ENCODE peak calls at places on chromosomes 12 and 14, in seven cellular contexts. One of them, this sample, is unnamed.

GRCh38 chr12:112482734-112483133 is 64.0 kb downstream of the PTPN11 start:
- DNase-seq in T-helper 2 cell: no peak
- DNase-seq in GDM1: no peak
- DNase-seq in stimulated activated CD4-positive, alpha-beta T cell treated with anti-CD3 and anti-CD28 coated beads, Interleukin-4, amount 100 ng/mL, for 48 hours: no peak
- DNase-seq in psoas muscle: no peak
- DNase-seq in NCI-H748 treated with DMSO at 0.1 percent for 48 hours: no peak
- DNase-seq in activated T-cell treated with anti-CD3 and anti-CD28 coated beads for 1 hour: no peak
- DNase-seq in this sample: no peak

GRCh38 chr14:94312481-94313246 is 10.5 kb downstream of the SERPINA6 start:
- DNase-seq in NCI-H748 treated with DMSO at 0.1 percent for 48 hours: no peak
- DNase-seq in T-helper 2 cell: no peak
- DNase-seq in activated T-cell treated with anti-CD3 and anti-CD28 coated beads for 1 hour: no peak
- DNase-seq in stimulated activated CD4-positive, alpha-beta T cell treated with anti-CD3 and anti-CD28 coated beads, Interleukin-4, amount 100 ng/mL, for 48 hours: no peak
- DNase-seq in psoas muscle: no peak
- DNase-seq in GDM1: no peak
- DNase-seq in this sample: no peak

GRCh38 chr14:34665785-34666425 is 36.0 kb upstream of the SNX6 start:
- DNase-seq in psoas muscle: no peak
- DNase-seq in stimulated activated CD4-positive, alpha-beta T cell treated with anti-CD3 and anti-CD28 coated beads, Interleukin-4, amount 100 ng/mL, for 48 hours: no peak
- DNase-seq in activated T-cell treated with anti-CD3 and anti-CD28 coated beads for 1 hour: no peak
- DNase-seq in T-helper 2 cell: no peak
- DNase-seq in GDM1: no peak
- DNase-seq in NCI-H748 treated with DMSO at 0.1 percent for 48 hours: no peak
- DNase-seq in this sample: no peak

GRCh38 chr12:110001596-110001995 is 2.4 kb downstream of the ANKRD13A start:
- DNase-seq in psoas muscle: no peak
- DNase-seq in activated T-cell treated with anti-CD3 and anti-CD28 coated beads for 1 hour: no peak
- DNase-seq in stimulated activated CD4-positive, alpha-beta T cell treated with anti-CD3 and anti-CD28 coated beads, Interleukin-4, amount 100 ng/mL, for 48 hours: no peak
- DNase-seq in NCI-H748 treated with DMSO at 0.1 percent for 48 hours: no peak
- DNase-seq in T-helper 2 cell: no peak
- DNase-seq in GDM1: no peak
- DNase-seq in this sample: no peak

GRCh38 chr12:110931315-110931728 is 10.9 kb upstream of the MYL2 start:
- DNase-seq in stimulated activated CD4-positive, alpha-beta T cell treated with anti-CD3 and anti-CD28 coated beads, Interleukin-4, amount 100 ng/mL, for 48 hours: no peak
- DNase-seq in GDM1: no peak
- DNase-seq in NCI-H748 treated with DMSO at 0.1 percent for 48 hours: no peak
- DNase-seq in activated T-cell treated with anti-CD3 and anti-CD28 coated beads for 1 hour: no peak
- DNase-seq in psoas muscle: peak; percentile 71
- DNase-seq in T-helper 2 cell: no peak
- DNase-seq in this sample: no peak

GRCh38 chr12:106750524-106750923 is 24.0 kb upstream of the RIC8B start:
- DNase-seq in GDM1: no peak
- DNase-seq in stimulated activated CD4-positive, alpha-beta T cell treated with anti-CD3 and anti-CD28 coated beads, Interleukin-4, amount 100 ng/mL, for 48 hours: no peak
- DNase-seq in NCI-H748 treated with DMSO at 0.1 percent for 48 hours: no peak
- DNase-seq in psoas muscle: no peak
- DNase-seq in activated T-cell treated with anti-CD3 and anti-CD28 coated beads for 1 hour: no peak
- DNase-seq in T-helper 2 cell: no peak
- DNase-seq in this sample: no peak

GRCh38 chr12:34287437-34287836 is 265.1 kb downstream of the ALG10 start:
- DNase-seq in activated T-cell treated with anti-CD3 and anti-CD28 coated beads for 1 hour: no peak
- DNase-seq in stimulated activated CD4-positive, alpha-beta T cell treated with anti-CD3 and anti-CD28 coated beads, Interleukin-4, amount 100 ng/mL, for 48 hours: no peak
- DNase-seq in NCI-H748 treated with DMSO at 0.1 percent for 48 hours: no peak
- DNase-seq in GDM1: no peak
- DNase-seq in psoas muscle: no peak
- DNase-seq in T-helper 2 cell: no peak
- DNase-seq in this sample: no peak

GRCh38 chr14:90344920-90345557 is 13.3 kb upstream of the NRDE2 start:
- DNase-seq in GDM1: no peak
- DNase-seq in stimulated activated CD4-positive, alpha-beta T cell treated with anti-CD3 and anti-CD28 coated beads, Interleukin-4, amount 100 ng/mL, for 48 hours: no peak
- DNase-seq in NCI-H748 treated with DMSO at 0.1 percent for 48 hours: no peak
- DNase-seq in psoas muscle: no peak
- DNase-seq in activated T-cell treated with anti-CD3 and anti-CD28 coated beads for 1 hour: no peak
- DNase-seq in T-helper 2 cell: no peak
- DNase-seq in this sample: no peak

This sample was measured in NCI-H774.